ENCODE peak calls at places on chromosome 5, in seven cellular contexts. One of them, this sample, is unnamed.

GRCh38 chr5:79416499-79416898 is 97.4 kb downstream of the HOMER1 start:
- DNase-seq in H1: no peak
- DNase-seq in fibroblast of lung: no peak
- DNase-seq in K562: no peak
- DNase-seq in HCT116: no peak
- DNase-seq in endothelial cell of umbilical vein: no peak
- DNase-seq in PC-3: no peak
- DNase-seq in this sample: no peak

GRCh38 chr5:110623875-110624274 is 102.6 kb downstream of the TMEM232 start:
- DNase-seq in HCT116: no peak
- DNase-seq in endothelial cell of umbilical vein: no peak
- DNase-seq in fibroblast of lung: peak; percentile 47
- DNase-seq in H1: no peak
- DNase-seq in K562: no peak
- DNase-seq in PC-3: no peak
- DNase-seq in this sample: no peak

GRCh38 chr5:120160120-120160895 is 303.8 kb upstream of the PRR16 start:
- DNase-seq in HCT116: no peak
- DNase-seq in PC-3: peak; percentile 89
- DNase-seq in K562: no peak
- DNase-seq in endothelial cell of umbilical vein: no peak
- DNase-seq in H1: no peak
- DNase-seq in fibroblast of lung: peak; percentile 74
- DNase-seq in this sample: no peak

GRCh38 chr5:43773032-43773830 is 170.3 kb downstream of the NNT start:
- DNase-seq in fibroblast of lung: peak; percentile 82
- DNase-seq in H1: peak; percentile 10
- DNase-seq in K562: no peak
- DNase-seq in HCT116: peak; percentile 18
- DNase-seq in PC-3: peak; percentile 56
- DNase-seq in endothelial cell of umbilical vein: peak; percentile 23
- DNase-seq in this sample: no peak

GRCh38 chr5:111349429-111349828 is 125.2 kb downstream of the CAMK4 start:
- DNase-seq in HCT116: no peak
- DNase-seq in K562: no peak
- DNase-seq in H1: no peak
- DNase-seq in endothelial cell of umbilical vein: no peak
- DNase-seq in PC-3: no peak
- DNase-seq in fibroblast of lung: no peak
- DNase-seq in this sample: no peak

GRCh38 chr5:126972062-126972895 is 58.1 kb downstream of the MARCHF3 start:
- DNase-seq in K562: peak; percentile 53
- DNase-seq in H1: no peak
- DNase-seq in HCT116: no peak
- DNase-seq in endothelial cell of umbilical vein: peak; percentile 42
- DNase-seq in PC-3: no peak
- DNase-seq in fibroblast of lung: no peak
- DNase-seq in this sample: no peak

GRCh38 chr5:159034083-159034824 is 65.5 kb downstream of the EBF1 start:
- DNase-seq in endothelial cell of umbilical vein: no peak
- DNase-seq in PC-3: peak; percentile 1
- DNase-seq in fibroblast of lung: no peak
- DNase-seq in H1: no peak
- DNase-seq in K562: no peak
- DNase-seq in HCT116: no peak
- DNase-seq in this sample: no peak

GRCh38 chr5:69288069-69288468 is 44.5 kb downstream of the CCDC125 start:
- DNase-seq in H1: no peak
- DNase-seq in HCT116: no peak
- DNase-seq in endothelial cell of umbilical vein: no peak
- DNase-seq in fibroblast of lung: no peak
- DNase-seq in K562: no peak
- DNase-seq in PC-3: no peak
- DNase-seq in this sample: no peak

GRCh38 chr5:112492291-112492690 is 73.2 kb upstream of the EPB41L4A start:
- DNase-seq in endothelial cell of umbilical vein: peak; percentile 92
- DNase-seq in K562: peak; percentile 35
- DNase-seq in PC-3: peak; percentile 69
- DNase-seq in H1: peak; percentile 27
- DNase-seq in HCT116: peak; percentile 57
- DNase-seq in fibroblast of lung: peak; percentile 58
- DNase-seq in this sample: peak; percentile 61

GRCh38 chr5:160649304-160649703 is 202.7 kb downstream of the ATP10B start:
- DNase-seq in HCT116: no peak
- DNase-seq in endothelial cell of umbilical vein: no peak
- DNase-seq in K562: no peak
- DNase-seq in fibroblast of lung: no peak
- DNase-seq in H1: no peak
- DNase-seq in PC-3: peak; percentile 11
- DNase-seq in this sample: peak; percentile 36

GRCh38 chr5:116652196-116652729 is 77.6 kb upstream of the SEMA6A start:
- DNase-seq in K562: no peak
- DNase-seq in PC-3: no peak
- DNase-seq in H1: peak; percentile 39
- DNase-seq in endothelial cell of umbilical vein: no peak
- DNase-seq in fibroblast of lung: peak; percentile 83
- DNase-seq in HCT116: peak; percentile 79
- DNase-seq in this sample: peak; percentile 63

GRCh38 chr5:178796165-178796945 is 63.4 kb upstream of the ZNF354B start:
- DNase-seq in fibroblast of lung: no peak
- DNase-seq in PC-3: no peak
- DNase-seq in endothelial cell of umbilical vein: no peak
- DNase-seq in H1: no peak
- DNase-seq in HCT116: no peak
- DNase-seq in K562: no peak
- DNase-seq in this sample: no peak

GRCh38 chr5:65809817-65810531 is 88.0 kb downstream of the NLN start:
- DNase-seq in endothelial cell of umbilical vein: no peak
- DNase-seq in fibroblast of lung: peak; percentile 96
- DNase-seq in K562: no peak
- DNase-seq in PC-3: peak; percentile 71
- DNase-seq in HCT116: no peak
- DNase-seq in H1: no peak
- DNase-seq in this sample: peak; percentile 57

GRCh38 chr5:113901718-113902117 is 388.2 kb downstream of the YTHDC2 start:
- DNase-seq in endothelial cell of umbilical vein: no peak
- DNase-seq in fibroblast of lung: no peak
- DNase-seq in K562: no peak
- DNase-seq in H1: no peak
- DNase-seq in HCT116: no peak
- DNase-seq in PC-3: no peak
- DNase-seq in this sample: no peak

GRCh38 chr5:156892864-156893263 is 42.8 kb downstream of the PPP1R2B start:
- DNase-seq in K562: no peak
- DNase-seq in PC-3: no peak
- DNase-seq in endothelial cell of umbilical vein: no peak
- DNase-seq in fibroblast of lung: no peak
- DNase-seq in H1: no peak
- DNase-seq in HCT116: no peak
- DNase-seq in this sample: no peak

GRCh38 chr5:131230406-131230805 is 33.4 kb upstream of the CDC42SE2 start:
- DNase-seq in HCT116: no peak
- DNase-seq in K562: no peak
- DNase-seq in H1: no peak
- DNase-seq in fibroblast of lung: no peak
- DNase-seq in endothelial cell of umbilical vein: no peak
- DNase-seq in PC-3: no peak
- DNase-seq in this sample: no peak

GRCh38 chr5:99544326-99544725 is 615.5 kb upstream of the CHD1 start:
- DNase-seq in K562: no peak
- DNase-seq in endothelial cell of umbilical vein: no peak
- DNase-seq in HCT116: no peak
- DNase-seq in H1: no peak
- DNase-seq in fibroblast of lung: peak; percentile 2
- DNase-seq in PC-3: no peak
- DNase-seq in this sample: no peak

GRCh38 chr5:88684136-88684500 is 198.9 kb downstream of the MEF2C start:
- DNase-seq in endothelial cell of umbilical vein: no peak
- DNase-seq in H1: no peak
- DNase-seq in fibroblast of lung: no peak
- DNase-seq in K562: no peak
- DNase-seq in PC-3: no peak
- DNase-seq in HCT116: no peak
- DNase-seq in this sample: no peak
- TF ChIP-seq EZH2 in endothelial cell of umbilical vein: peak; percentile 26
- TF ChIP-seq EZH2 in H1: peak; percentile 34
- TF ChIP-seq EZH2 in fibroblast of lung: peak; percentile 14
- TF ChIP-seq EZH2 in K562: no peak
- TF ChIP-seq EZH2 in PC-3: no peak
- TF ChIP-seq EZH2 in HCT116: no peak
- TF ChIP-seq EZH2 in this sample: peak; percentile 75

GRCh38 chr5:177546262-177546741 is 8.1 kb downstream of the FAM193B start:
- DNase-seq in fibroblast of lung: peak; percentile 97
- DNase-seq in H1: peak; percentile 31
- DNase-seq in K562: no peak
- DNase-seq in HCT116: no peak
- DNase-seq in PC-3: peak; percentile 99
- DNase-seq in endothelial cell of umbilical vein: peak; percentile 87
- DNase-seq in this sample: peak; percentile 74
- TF ChIP-seq CTCF in fibroblast of lung: no peak
- TF ChIP-seq CTCF in H1: no peak
- TF ChIP-seq CTCF in K562: no peak
- TF ChIP-seq CTCF in HCT116: no peak
- TF ChIP-seq CTCF in PC-3: peak; percentile 47
- TF ChIP-seq CTCF in endothelial cell of umbilical vein: no peak
- TF ChIP-seq CTCF in this sample: no peak

DNA sequence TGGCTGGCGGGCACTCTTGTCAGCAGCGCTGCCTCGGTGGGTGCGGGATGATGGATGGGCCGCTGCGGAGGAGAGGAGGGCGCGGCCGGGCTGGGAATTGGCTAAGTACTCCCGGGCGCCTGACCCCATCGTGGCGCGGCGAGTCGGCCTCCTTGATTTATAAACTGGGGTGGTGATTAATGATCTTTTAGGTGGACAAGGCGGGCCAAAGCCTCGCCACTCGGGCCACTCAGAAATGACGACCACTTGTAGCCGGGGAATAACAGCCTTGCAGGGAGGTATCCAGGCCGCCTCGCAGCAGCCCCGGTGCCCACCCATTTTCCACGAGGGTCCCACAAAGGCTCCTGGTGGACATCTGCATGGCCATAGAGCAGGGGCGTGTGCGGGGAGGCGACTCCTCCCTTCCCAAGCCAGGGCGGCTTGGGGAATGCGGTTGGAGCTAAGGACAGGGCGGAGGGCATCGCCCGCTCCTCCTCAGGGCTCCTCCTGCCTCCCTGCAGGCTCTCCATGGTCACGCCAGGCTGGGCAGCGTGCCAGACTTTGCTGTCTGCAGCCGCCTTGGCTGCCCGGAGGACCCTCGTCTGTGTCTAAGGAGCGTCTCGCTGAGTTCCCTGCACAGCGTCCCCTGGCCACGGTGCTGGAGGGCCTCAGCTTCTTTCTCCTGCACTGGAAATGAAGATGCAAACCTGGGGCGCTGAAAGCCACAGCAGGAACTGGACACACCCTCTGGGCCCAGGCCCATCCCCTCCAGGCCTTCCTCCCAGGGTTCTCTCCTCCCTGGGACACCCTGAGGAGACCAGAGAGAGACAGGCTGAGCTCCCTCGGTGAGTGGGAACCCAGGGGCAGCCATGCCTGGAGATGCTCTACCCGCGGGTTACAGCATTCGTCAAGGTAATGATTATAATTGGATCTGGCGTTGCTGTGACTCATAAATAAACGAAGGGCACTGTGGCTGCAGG is 287.4 kb upstream of the IRX4 start:
- DNase-seq in H1: no peak
- DNase-seq in endothelial cell of umbilical vein: no peak
- DNase-seq in K562: no peak
- DNase-seq in PC-3: no peak
- DNase-seq in HCT116: no peak
- DNase-seq in fibroblast of lung: no peak
- DNase-seq in this sample: no peak
- TF ChIP-seq EZH2 in H1: no peak
- TF ChIP-seq EZH2 in endothelial cell of umbilical vein: no peak
- TF ChIP-seq EZH2 in K562: no peak
- TF ChIP-seq EZH2 in PC-3: no peak
- TF ChIP-seq EZH2 in HCT116: no peak
- TF ChIP-seq EZH2 in fibroblast of lung: no peak
- TF ChIP-seq EZH2 in this sample: no peak

GRCh38 chr5:31585519-31586270 is 53.2 kb upstream of the PDZD2 start:
- DNase-seq in PC-3: no peak
- DNase-seq in endothelial cell of umbilical vein: no peak
- DNase-seq in HCT116: no peak
- DNase-seq in H1: no peak
- DNase-seq in K562: no peak
- DNase-seq in fibroblast of lung: peak; percentile 62
- DNase-seq in this sample: no peak

GRCh38 chr5:31579558-31579957 is 47.5 kb downstream of the C5orf22 start:
- DNase-seq in H1: no peak
- DNase-seq in fibroblast of lung: no peak
- DNase-seq in K562: no peak
- DNase-seq in HCT116: no peak
- DNase-seq in endothelial cell of umbilical vein: no peak
- DNase-seq in PC-3: no peak
- DNase-seq in this sample: no peak

GRCh38 chr5:31587546-31587945 is 51.4 kb upstream of the PDZD2 start:
- DNase-seq in endothelial cell of umbilical vein: no peak
- DNase-seq in H1: peak; percentile 5
- DNase-seq in HCT116: no peak
- DNase-seq in K562: no peak
- DNase-seq in PC-3: no peak
- DNase-seq in fibroblast of lung: no peak
- DNase-seq in this sample: no peak

GRCh38 chr5:31583129-31583528 is 51.0 kb downstream of the C5orf22 start:
- DNase-seq in endothelial cell of umbilical vein: no peak
- DNase-seq in PC-3: no peak
- DNase-seq in K562: no peak
- DNase-seq in H1: no peak
- DNase-seq in fibroblast of lung: no peak
- DNase-seq in HCT116: no peak
- DNase-seq in this sample: no peak

GRCh38 chr5:31581498-31582099 is 49.5 kb downstream of the C5orf22 start:
- DNase-seq in PC-3: peak; percentile 65
- DNase-seq in fibroblast of lung: peak; percentile 27
- DNase-seq in H1: no peak
- DNase-seq in K562: peak; percentile 31
- DNase-seq in endothelial cell of umbilical vein: peak; percentile 32
- DNase-seq in HCT116: peak; percentile 22
- DNase-seq in this sample: peak; percentile 51
- TF ChIP-seq CTCF in PC-3: peak; percentile 77
- TF ChIP-seq CTCF in fibroblast of lung: peak; percentile 47
- TF ChIP-seq CTCF in H1: no peak
- TF ChIP-seq CTCF in K562: peak; percentile 20
- TF ChIP-seq CTCF in endothelial cell of umbilical vein: peak; percentile 14
- TF ChIP-seq CTCF in HCT116: peak; percentile 52
- TF ChIP-seq CTCF in this sample: peak; percentile 65

This sample was measured in hepatocyte.